ENCODE peak calls at places on chromosomes 5 and 9, in seven cellular contexts. V is PC-3, J is brain microvascular endothelial cell, K is cardiac muscle cell, M is left lung, F is lung, Z is lower lobe of right lung. E is an unnamed sample.

GRCh38 chr9:133818444-133818843 is 80.3 kb upstream of the SARDH start:
- DNase-seq in V (no peak), J (no peak), K (no peak), M (no peak), F (no peak), Z (no peak), E (no peak)

GRCh38 chr9:5714501-5715401 is 85.8 kb downstream of the RIC1 start:
- DNase-seq in V (peak; percentile 78), J (peak; percentile 6), K (peak; percentile 3), M (no peak), F (no peak), Z (no peak), E (no peak)

GRCh38 chr9:99026271-99026955 is 78.5 kb upstream of the TGFBR1 start:
- DNase-seq in V (no peak), J (no peak), K (no peak), M (no peak), F (no peak), Z (no peak), E (no peak)

GRCh38 chr9:93156475-93157008 is 22.5 kb upstream of the NINJ1 start:
- DNase-seq in V (no peak), J (no peak), K (no peak), M (no peak), F (no peak), Z (no peak), E (no peak)

GRCh38 chr5:172339264-172340180 is 56.0 kb upstream of the UBTD2 start:
- DNase-seq in V (no peak), J (no peak), K (no peak), M (no peak), F (no peak), Z (no peak), E (no peak)

GRCh38 chr5:172667786-172668735 is 27.0 kb downstream of the NEURL1B start:
- DNase-seq in V (no peak), J (no peak), K (no peak), M (no peak), F (no peak), Z (no peak), E (peak; percentile 59)

GRCh38 chr5:135977375-135977928 is 22.7 kb upstream of the LECT2 start:
- DNase-seq in V (no peak), J (peak; percentile 36), K (peak; percentile 76), M (peak; percentile 95), F (peak; percentile 79), Z (peak; percentile 87), E (peak; percentile 76)

GRCh38 chr5:126098330-126099017 is 324.7 kb upstream of the GRAMD2B start:
- DNase-seq in V (no peak), J (peak; percentile 62), K (no peak), M (no peak), F (no peak), Z (no peak), E (no peak)

GRCh38 chr9:136057236-136058151 is 37.6 kb downstream of the NACC2 start:
- DNase-seq in V (no peak), J (no peak), K (no peak), M (peak; percentile 49), F (no peak), Z (no peak), E (no peak)

GRCh38 chr9:27382308-27382707 is 85.4 kb upstream of the EQTN start:
- DNase-seq in V (no peak), J (no peak), K (no peak), M (no peak), F (no peak), Z (no peak), E (peak; percentile 65)

GRCh38 chr5:135269828-135270545 is 129.0 kb downstream of the MACROH2A1 start:
- DNase-seq in V (peak; percentile 58), J (peak; percentile 75), K (no peak), M (no peak), F (no peak), Z (no peak), E (no peak)

GRCh38 chr5:77935516-77936364 is 159.6 kb upstream of the TBCA start:
- DNase-seq in V (no peak), J (no peak), K (no peak), M (no peak), F (no peak), Z (no peak), E (no peak)

GRCh38 chr9:35598863-35599590 is 6.0 kb upstream of the TESK1 start:
- DNase-seq in V (no peak), J (no peak), K (no peak), M (no peak), F (no peak), Z (peak; percentile 72), E (no peak)

GRCh38 chr5:7805379-7805778 is 45.6 kb downstream of the CFAP90 start:
- DNase-seq in V (peak; percentile 16), J (no peak), K (no peak), M (no peak), F (no peak), Z (no peak), E (no peak)

GRCh38 chr5:93273176-93273575 is 307.8 kb downstream of the NR2F1-AS1 start:
- DNase-seq in V (peak; percentile 83), J (peak; percentile 75), K (no peak), M (no peak), F (no peak), Z (no peak), E (no peak)

GRCh38 chr5:168670881-168671575 is 91.9 kb upstream of the PANK3 start:
- DNase-seq in V (no peak), J (no peak), K (peak; percentile 83), M (peak; percentile 62), F (no peak), Z (no peak), E (no peak)

GRCh38 chr9:87107072-87107471 is 159.8 kb upstream of the GAS1 start:
- DNase-seq in V (peak; percentile 26), J (no peak), K (no peak), M (no peak), F (no peak), Z (no peak), E (no peak)
- TF ChIP-seq CTCF in V (no peak), J (peak; percentile 59), K (peak; percentile 8), M (no peak), F (no peak), Z (no peak), E (no peak)

GRCh38 chr5:149370878-149371277 is 8.2 kb downstream of the IL17B start:
- DNase-seq in V (peak; percentile 34), J (no peak), K (no peak), M (no peak), F (no peak), Z (no peak), E (no peak)

GRCh38 chr5:149367249-149367971 is 9.6 kb downstream of the PCYOX1L start:
- DNase-seq in V (peak; percentile 95), J (peak; percentile 78), K (peak; percentile 81), M (no peak), F (peak; percentile 52), Z (no peak), E (peak; percentile 74)

GRCh38 chr5:149365418-149365817 is 7.6 kb downstream of the PCYOX1L start:
- DNase-seq in V (no peak), J (no peak), K (no peak), M (no peak), F (no peak), Z (no peak), E (no peak)

GRCh38 chr5:149366169-149366750 is 8.4 kb downstream of the PCYOX1L start:
- DNase-seq in V (no peak), J (no peak), K (no peak), M (no peak), F (no peak), Z (no peak), E (no peak)

DNA sequence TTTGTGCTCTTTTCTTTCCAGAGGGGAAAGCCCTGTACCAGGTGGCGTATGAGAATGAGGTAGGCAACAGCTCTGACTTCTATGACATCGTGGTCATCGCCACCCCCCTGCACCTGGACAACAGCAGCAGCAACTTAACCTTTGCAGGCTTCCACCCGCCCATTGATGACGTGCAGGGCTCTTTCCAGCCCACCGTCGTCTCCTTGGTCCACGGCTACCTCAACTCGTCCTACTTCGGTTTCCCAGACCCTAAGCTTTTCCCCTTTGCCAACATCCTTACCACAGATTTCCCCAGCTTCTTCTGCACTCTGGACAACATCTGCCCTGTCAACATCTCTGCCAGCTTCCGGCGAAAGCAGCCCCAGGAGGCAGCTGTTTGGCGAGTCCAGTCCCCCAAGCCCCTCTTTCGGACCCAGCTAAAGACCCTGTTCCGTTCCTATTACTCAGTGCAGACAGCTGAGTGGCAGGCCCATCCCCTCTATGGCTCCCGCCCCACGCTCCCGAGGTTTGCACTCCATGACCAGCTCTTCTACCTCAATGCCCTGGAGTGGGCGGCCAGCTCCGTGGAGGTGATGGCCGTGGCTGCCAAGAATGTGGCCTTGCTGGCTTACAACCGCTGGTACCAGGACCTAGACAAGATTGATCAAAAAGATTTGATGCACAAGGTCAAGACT is 10.3 kb downstream of the PCYOX1L start:
- DNase-seq in V (no peak), J (no peak), K (no peak), M (no peak), F (no peak), Z (no peak), E (no peak)
- H3K27ac ChIP-seq in V (no peak overlapping the region), J (no peak overlapping the region), K (no peak overlapping the region), M (no peak overlapping the region), F (no peak overlapping the region), Z (no peak overlapping the region), E (no peak overlapping the region)

DNA sequence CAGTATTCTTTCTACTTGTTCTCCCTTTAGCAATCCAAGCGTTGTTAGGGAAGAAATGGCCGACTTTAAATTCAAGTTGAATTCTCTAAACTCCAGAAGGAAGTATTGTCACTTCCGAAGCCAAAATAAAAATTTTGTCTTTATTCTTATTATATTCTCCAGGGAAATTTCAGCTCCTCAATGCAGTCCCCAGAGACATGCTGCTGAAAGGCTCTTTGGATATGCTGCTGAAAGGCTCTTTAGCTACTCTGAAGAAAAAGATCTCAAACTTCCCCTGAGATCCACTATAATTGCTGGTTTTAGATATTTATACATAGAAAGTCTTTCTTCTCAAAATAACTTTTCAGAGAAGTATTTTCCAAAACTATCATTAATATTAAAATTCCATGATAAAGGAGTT is 92.3 kb upstream of the PARP8 start:
- DNase-seq in V (no peak), J (no peak), K (no peak), M (no peak), F (no peak), Z (no peak), E (no peak)
- H3K4me3 ChIP-seq in V (no peak overlapping the region), J (no peak overlapping the region), K (no peak overlapping the region), M (no peak overlapping the region), F (no peak overlapping the region), Z (no peak overlapping the region), E (no peak overlapping the region)

GRCh38 chr9:95073042-95073607 is 244.4 kb downstream of the FANCC start:
- DNase-seq in V (peak; percentile 29), J (no peak), K (peak; percentile 25), M (no peak), F (no peak), Z (no peak), E (no peak)
- TF ChIP-seq CTCF in V (peak; percentile 43), J (peak; percentile 64), K (peak; percentile 30), M (no peak), F (no peak), Z (peak; percentile 14), E (no peak)